ENCODE peak calls at places on chromosomes 12 and 14, in seven cellular contexts. One of them, this sample, is unnamed.

GRCh38 chr12:88298761-88299242 is 156.7 kb downstream of the TMTC3 start:
- DNase-seq in prostate gland: peak; percentile 17
- DNase-seq in HepG2: no peak
- DNase-seq in GM23338: peak; percentile 13
- DNase-seq in GM12891: no peak
- DNase-seq in sigmoid colon: no peak
- DNase-seq in Panc1: no peak
- DNase-seq in this sample: no peak

GRCh38 chr12:65300679-65301349 is 22.3 kb downstream of the MSRB3 start:
- DNase-seq in prostate gland: no peak
- DNase-seq in HepG2: peak; percentile 34
- DNase-seq in GM23338: peak; percentile 73
- DNase-seq in GM12891: no peak
- DNase-seq in sigmoid colon: no peak
- DNase-seq in Panc1: no peak
- DNase-seq in this sample: no peak

GRCh38 chr14:75184447-75184846 is 8.0 kb upstream of the TMED10 start:
- DNase-seq in prostate gland: no peak
- DNase-seq in HepG2: no peak
- DNase-seq in GM23338: no peak
- DNase-seq in GM12891: no peak
- DNase-seq in sigmoid colon: no peak
- DNase-seq in Panc1: no peak
- DNase-seq in this sample: no peak

GRCh38 chr14:22875003-22875747 is 3.6 kb downstream of the LRP10 start:
- DNase-seq in prostate gland: no peak
- DNase-seq in HepG2: no peak
- DNase-seq in GM23338: no peak
- DNase-seq in GM12891: no peak
- DNase-seq in sigmoid colon: no peak
- DNase-seq in Panc1: no peak
- DNase-seq in this sample: no peak

GRCh38 chr14:25055998-25056687 is 6.2 kb upstream of the STXBP6 start:
- DNase-seq in prostate gland: no peak
- DNase-seq in HepG2: no peak
- DNase-seq in GM23338: no peak
- DNase-seq in GM12891: no peak
- DNase-seq in sigmoid colon: no peak
- DNase-seq in Panc1: no peak
- DNase-seq in this sample: no peak

GRCh38 chr12:131250028-131250950 is 296.6 kb downstream of the ADGRD1 start:
- DNase-seq in prostate gland: no peak
- DNase-seq in HepG2: no peak
- DNase-seq in GM23338: no peak
- DNase-seq in GM12891: no peak
- DNase-seq in sigmoid colon: peak; percentile 74
- DNase-seq in Panc1: no peak
- DNase-seq in this sample: no peak

GRCh38 chr12:52602552-52602951 is 1.3 kb upstream of the KRT72 start:
- DNase-seq in prostate gland: no peak
- DNase-seq in HepG2: no peak
- DNase-seq in GM23338: no peak
- DNase-seq in GM12891: no peak
- DNase-seq in sigmoid colon: no peak
- DNase-seq in Panc1: no peak
- DNase-seq in this sample: no peak

GRCh38 chr12:61504396-61505115 is 755.6 kb upstream of the USP15 start:
- DNase-seq in prostate gland: no peak
- DNase-seq in HepG2: no peak
- DNase-seq in GM23338: peak; percentile 65
- DNase-seq in GM12891: no peak
- DNase-seq in sigmoid colon: no peak
- DNase-seq in Panc1: no peak
- DNase-seq in this sample: no peak

GRCh38 chr12:116319316-116319715 is 41.8 kb upstream of the MED13L start:
- DNase-seq in prostate gland: no peak
- DNase-seq in HepG2: no peak
- DNase-seq in GM23338: no peak
- DNase-seq in GM12891: no peak
- DNase-seq in sigmoid colon: no peak
- DNase-seq in Panc1: no peak
- DNase-seq in this sample: no peak

GRCh38 chr14:88209273-88209672 is 113.8 kb downstream of the KCNK10 start:
- DNase-seq in prostate gland: no peak
- DNase-seq in HepG2: no peak
- DNase-seq in GM23338: no peak
- DNase-seq in GM12891: no peak
- DNase-seq in sigmoid colon: no peak
- DNase-seq in Panc1: no peak
- DNase-seq in this sample: no peak

DNA sequence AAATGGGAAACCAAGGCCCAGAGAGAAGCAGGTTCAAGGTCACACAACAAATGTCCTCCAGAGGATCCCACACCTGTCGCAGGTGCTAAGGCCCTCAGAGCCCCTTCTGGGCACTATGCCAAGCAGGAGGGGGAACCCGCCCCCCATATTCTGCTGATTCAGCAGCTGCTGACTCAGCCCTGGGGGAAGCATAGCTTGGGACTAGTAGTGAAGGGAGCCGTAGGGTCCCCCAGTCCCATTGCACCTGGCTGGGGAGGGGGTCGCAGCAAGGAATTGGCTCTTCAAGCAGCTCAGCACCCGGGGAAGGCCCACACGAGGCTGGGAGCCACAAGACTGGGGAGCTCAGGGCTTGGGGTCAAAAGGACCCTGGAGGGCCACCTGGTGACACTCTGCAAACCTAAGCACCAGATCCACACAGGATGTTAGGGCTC is 1.0 kb downstream of the RASAL1 start:
- DNase-seq in prostate gland: no peak
- DNase-seq in HepG2: no peak
- DNase-seq in GM23338: no peak
- DNase-seq in GM12891: no peak
- DNase-seq in sigmoid colon: no peak
- DNase-seq in Panc1: no peak
- DNase-seq in this sample: no peak
- TF ChIP-seq POLR2AphosphoS5 in prostate gland: no peak
- TF ChIP-seq POLR2AphosphoS5 in HepG2: no peak
- TF ChIP-seq POLR2AphosphoS5 in GM23338: no peak
- TF ChIP-seq POLR2AphosphoS5 in GM12891: no peak
- TF ChIP-seq POLR2AphosphoS5 in sigmoid colon: no peak
- TF ChIP-seq POLR2AphosphoS5 in Panc1: no peak
- TF ChIP-seq POLR2AphosphoS5 in this sample: no peak

GRCh38 chr12:124653169-124653931 is 85.9 kb upstream of the NCOR2 start:
- DNase-seq in prostate gland: no peak
- DNase-seq in HepG2: no peak
- DNase-seq in GM23338: no peak
- DNase-seq in GM12891: no peak
- DNase-seq in sigmoid colon: no peak
- DNase-seq in Panc1: no peak
- DNase-seq in this sample: no peak

GRCh38 chr12:124654666-124655316 is 87.4 kb upstream of the NCOR2 start:
- DNase-seq in prostate gland: peak; percentile 35
- DNase-seq in HepG2: no peak
- DNase-seq in GM23338: no peak
- DNase-seq in GM12891: no peak
- DNase-seq in sigmoid colon: peak; percentile 87
- DNase-seq in Panc1: no peak
- DNase-seq in this sample: peak; percentile 90

GRCh38 chr12:124656214-124656516 is 88.8 kb upstream of the NCOR2 start:
- DNase-seq in prostate gland: no peak
- DNase-seq in HepG2: no peak
- DNase-seq in GM23338: no peak
- DNase-seq in GM12891: no peak
- DNase-seq in sigmoid colon: no peak
- DNase-seq in Panc1: no peak
- DNase-seq in this sample: no peak

GRCh38 chr12:124656947-124657434 is 89.6 kb upstream of the NCOR2 start:
- DNase-seq in prostate gland: no peak
- DNase-seq in HepG2: no peak
- DNase-seq in GM23338: no peak
- DNase-seq in GM12891: no peak
- DNase-seq in sigmoid colon: no peak
- DNase-seq in Panc1: no peak
- DNase-seq in this sample: no peak

GRCh38 chr12:124655317-124656213 is 88.2 kb upstream of the NCOR2 start:
- DNase-seq in prostate gland: no peak
- DNase-seq in HepG2: no peak
- DNase-seq in GM23338: peak; percentile 82
- DNase-seq in GM12891: no peak
- DNase-seq in sigmoid colon: peak; percentile 91
- DNase-seq in Panc1: no peak
- DNase-seq in this sample: peak; percentile 83
- TF ChIP-seq POLR2AphosphoS5 in prostate gland: no peak
- TF ChIP-seq POLR2AphosphoS5 in HepG2: no peak
- TF ChIP-seq POLR2AphosphoS5 in GM23338: no peak
- TF ChIP-seq POLR2AphosphoS5 in GM12891: no peak
- TF ChIP-seq POLR2AphosphoS5 in sigmoid colon: peak; percentile 69
- TF ChIP-seq POLR2AphosphoS5 in Panc1: no peak
- TF ChIP-seq POLR2AphosphoS5 in this sample: peak; percentile 8

GRCh38 chr12:6852651-6853354 is 853 bp downstream of the USP5 start:
- DNase-seq in prostate gland: no peak
- DNase-seq in HepG2: peak; percentile 35
- DNase-seq in GM23338: peak; percentile 69
- DNase-seq in GM12891: no peak
- DNase-seq in sigmoid colon: peak; percentile 84
- DNase-seq in Panc1: no peak
- DNase-seq in this sample: peak; percentile 65
- TF ChIP-seq POLR2AphosphoS5 in prostate gland: no peak
- TF ChIP-seq POLR2AphosphoS5 in HepG2: no peak
- TF ChIP-seq POLR2AphosphoS5 in GM23338: no peak
- TF ChIP-seq POLR2AphosphoS5 in GM12891: no peak
- TF ChIP-seq POLR2AphosphoS5 in sigmoid colon: no peak
- TF ChIP-seq POLR2AphosphoS5 in Panc1: no peak
- TF ChIP-seq POLR2AphosphoS5 in this sample: peak; percentile 10

GRCh38 chr12:19550626-19551025 is 111.3 kb downstream of the AEBP2 start:
- DNase-seq in prostate gland: no peak
- DNase-seq in HepG2: no peak
- DNase-seq in GM23338: no peak
- DNase-seq in GM12891: no peak
- DNase-seq in sigmoid colon: no peak
- DNase-seq in Panc1: no peak
- DNase-seq in this sample: no peak
- TF ChIP-seq POLR2AphosphoS5 in prostate gland: no peak
- TF ChIP-seq POLR2AphosphoS5 in HepG2: no peak
- TF ChIP-seq POLR2AphosphoS5 in GM23338: no peak
- TF ChIP-seq POLR2AphosphoS5 in GM12891: no peak
- TF ChIP-seq POLR2AphosphoS5 in sigmoid colon: no peak
- TF ChIP-seq POLR2AphosphoS5 in Panc1: no peak
- TF ChIP-seq POLR2AphosphoS5 in this sample: no peak

DNA sequence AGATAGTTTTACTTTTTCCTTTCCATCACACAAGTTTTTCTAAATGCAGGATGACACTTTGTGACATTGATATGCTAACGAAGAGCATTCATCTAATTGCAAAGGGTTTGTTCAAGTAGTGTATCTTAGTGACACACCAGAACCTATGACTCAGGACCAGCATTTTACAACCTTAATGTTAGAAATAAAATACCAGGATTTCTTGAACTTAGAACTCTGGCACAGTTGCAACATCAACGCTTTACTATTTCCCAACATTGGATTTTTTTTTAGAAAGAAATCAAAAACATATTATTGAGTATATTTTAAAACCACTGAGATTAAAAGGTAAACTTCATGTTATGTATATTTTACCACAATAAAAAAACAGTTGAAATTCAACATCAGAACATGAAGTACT is 17.9 kb upstream of the PLEKHG6 start:
- DNase-seq in prostate gland: no peak
- DNase-seq in HepG2: peak; percentile 43
- DNase-seq in GM23338: no peak
- DNase-seq in GM12891: no peak
- DNase-seq in sigmoid colon: no peak
- DNase-seq in Panc1: no peak
- DNase-seq in this sample: no peak
- TF ChIP-seq POLR2AphosphoS5 in prostate gland: no peak
- TF ChIP-seq POLR2AphosphoS5 in HepG2: no peak
- TF ChIP-seq POLR2AphosphoS5 in GM23338: no peak
- TF ChIP-seq POLR2AphosphoS5 in GM12891: no peak
- TF ChIP-seq POLR2AphosphoS5 in sigmoid colon: no peak
- TF ChIP-seq POLR2AphosphoS5 in Panc1: no peak
- TF ChIP-seq POLR2AphosphoS5 in this sample: no peak

GRCh38 chr12:7092229-7092985 is at the start of gene C1R:
- DNase-seq in prostate gland: peak; percentile 55
- DNase-seq in HepG2: peak; percentile 48
- DNase-seq in GM23338: peak; percentile 84
- DNase-seq in GM12891: peak; percentile 56
- DNase-seq in sigmoid colon: peak; percentile 95
- DNase-seq in Panc1: peak; percentile 24
- DNase-seq in this sample: peak; percentile 77
- TF ChIP-seq POLR2AphosphoS5 in prostate gland: peak; percentile 81
- TF ChIP-seq POLR2AphosphoS5 in HepG2: no peak
- TF ChIP-seq POLR2AphosphoS5 in GM23338: no peak
- TF ChIP-seq POLR2AphosphoS5 in GM12891: no peak
- TF ChIP-seq POLR2AphosphoS5 in sigmoid colon: peak; percentile 82
- TF ChIP-seq POLR2AphosphoS5 in Panc1: no peak
- TF ChIP-seq POLR2AphosphoS5 in this sample: no peak